ENCODE peak calls at places on chromosomes 13 and 19, in five cellular contexts. H is SJSA1; L is CD8-positive, alpha-beta T cell; O is A673; Q is neuronal stem cell. T is an unnamed sample.
A peak's percentile ranks its signal among the peaks of the same experiment; 100 is the strongest.

GRCh38 chr19:51691122-51692064 is 1.7 kb upstream of the SPACA6 start:
- DNase-seq in H (no peak), L (no peak), O (peak; percentile 72), Q (no peak), T (peak; percentile 21)

GRCh38 chr19:7083076-7083956 is 13.8 kb downstream of the ZNF557 start:
- DNase-seq in H (peak; percentile 6), L (no peak), O (no peak), Q (no peak), T (no peak)

GRCh38 chr13:25678398-25678797 is 306.6 kb downstream of the ATP8A2 start:
- DNase-seq in H (no peak), L (no peak), O (no peak), Q (no peak), T (no peak)

GRCh38 chr13:35771898-35772297 is 295.4 kb upstream of the MAB21L1 start:
- DNase-seq in H (peak; percentile 83), L (no peak), O (no peak), Q (no peak), T (no peak)

GRCh38 chr19:1001538-1002166 is 1.4 kb downstream of the GRIN3B start:
- DNase-seq in H (no peak), L (peak; percentile 63), O (peak; percentile 74), Q (peak; percentile 65), T (peak; percentile 66)

GRCh38 chr19:51078104-51078503 is 4.6 kb downstream of the KLK14 start:
- DNase-seq in H (no peak), L (no peak), O (no peak), Q (no peak), T (no peak)

GRCh38 chr19:2640563-2641331 is 61.7 kb downstream of the GNG7 start:
- DNase-seq in H (no peak), L (no peak), O (no peak), Q (no peak), T (no peak)

GRCh38 chr13:102280366-102280765 is 121.5 kb downstream of the FGF14 start:
- DNase-seq in H (no peak), L (no peak), O (no peak), Q (peak; percentile 14), T (no peak)

GRCh38 chr19:10158485-10158884 is 36.3 kb downstream of the DNMT1 start:
- DNase-seq in H (no peak), L (no peak), O (no peak), Q (no peak), T (no peak)

GRCh38 chr13:111620586-111620985 is 300.1 kb downstream of the TEX29 start:
- DNase-seq in H (peak; percentile 43), L (no peak), O (no peak), Q (no peak), T (no peak)
- H3K4me1 ChIP-seq in H (no peaks in the 10 kb centered on the region), L (no peaks in the 10 kb centered on the region), O (no peaks in the 10 kb centered on the region), Q (peaks cover 2% of the 10 kb centered on the region), T (no peaks in the 10 kb centered on the region)

DNA sequence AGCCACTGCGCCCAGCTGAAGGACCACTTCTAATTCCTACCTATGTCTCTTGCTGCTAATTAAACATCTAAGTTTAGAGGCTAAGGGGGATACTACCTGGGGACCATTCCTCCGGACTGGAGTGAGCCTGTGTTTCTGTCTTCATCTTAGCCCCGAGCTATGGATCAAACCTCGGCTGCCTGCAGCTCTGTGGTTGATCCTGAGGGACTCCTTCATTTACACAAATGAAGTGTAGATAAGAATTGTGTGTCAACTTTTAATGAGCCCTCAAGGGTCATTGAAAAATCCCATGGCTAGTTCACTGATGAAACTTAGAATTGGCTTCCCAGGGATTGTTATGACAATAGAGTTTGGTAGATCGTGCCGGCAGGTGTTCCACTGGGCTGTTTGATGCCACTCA is 31.5 kb upstream of the OR10H1 start:
- DNase-seq in H (no peak), L (no peak), O (no peak), Q (no peak), T (no peak)
- H3K4me1 ChIP-seq in H (no peaks in the 10 kb centered on the region), L (peaks cover 30% of the 10 kb centered on the region), O (no peaks in the 10 kb centered on the region), Q (no peaks in the 10 kb centered on the region), T (no peaks in the 10 kb centered on the region)

GRCh38 chr13:95295026-95295425 is 6.2 kb downstream of the ABCC4 start:
- DNase-seq in H (no peak), L (no peak), O (no peak), Q (no peak), T (no peak)
- H3K4me1 ChIP-seq in H (peaks cover 9% of the 10 kb centered on the region), L (no peaks in the 10 kb centered on the region), O (peaks cover 21% of the 10 kb centered on the region), Q (no peaks in the 10 kb centered on the region), T (no peaks in the 10 kb centered on the region)

DNA sequence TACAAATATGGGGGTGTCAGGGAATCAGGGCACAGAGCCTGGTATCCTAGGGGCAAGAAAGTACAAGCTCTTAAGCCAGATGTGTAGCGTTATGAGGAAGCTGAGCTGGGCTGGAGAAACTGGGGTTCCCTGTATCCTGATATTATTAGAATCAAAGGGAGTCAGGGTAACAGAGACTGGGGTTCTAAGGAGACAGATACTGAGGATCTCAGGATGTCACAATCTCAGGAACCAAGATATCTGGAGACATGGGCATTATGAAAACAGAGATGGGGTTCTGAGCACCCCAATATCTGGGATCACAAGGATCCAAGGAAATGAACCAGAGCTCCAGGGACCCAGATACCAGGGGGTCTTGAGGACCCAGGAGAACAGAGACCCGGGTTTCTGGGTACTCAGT is 810 bp downstream of the BCL3 start:
- DNase-seq in H (no peak), L (no peak), O (no peak), Q (no peak), T (no peak)
- H3K4me1 ChIP-seq in H (peaks cover 61% of the 10 kb centered on the region), L (peaks cover 57% of the 10 kb centered on the region), O (peaks cover 37% of the 10 kb centered on the region), Q (peaks cover 22% of the 10 kb centered on the region), T (no peaks in the 10 kb centered on the region)

T was measured in BE2C.